ENCODE peak calls at places on chromosomes 12 and 14, in five cellular contexts. T is neural crest cell, P is fibroblast of pulmonary artery, A is endothelial cell, Z is fibroblast of mammary gland. N is an unnamed sample.

GRCh38 chr12:120902846-120903381 is 1.2 kb downstream of the SPPL3 start:
- DNase-seq in T (no peak), P (no peak), A (no peak), Z (no peak), N (no peak)

GRCh38 chr12:131852551-131853299 is 24.5 kb downstream of the MMP17 start:
- DNase-seq in T (no peak), P (no peak), A (no peak), Z (no peak), N (no peak)

GRCh38 chr12:124867389-124867930 is 3.8 kb upstream of the SCARB1 start:
- DNase-seq in T (no peak), P (peak), A (no peak), Z (peak), N (no peak)

GRCh38 chr12:109277899-109278762 is 31.0 kb downstream of the FOXN4 start:
- DNase-seq in T (no peak), P (peak), A (no peak), Z (peak), N (no peak)

GRCh38 chr14:36724162-36724561 is 62.5 kb downstream of the PAX9 start:
- DNase-seq in T (no peak), P (no peak), A (no peak), Z (no peak), N (no peak)

GRCh38 chr12:124687695-124688301 is 120.4 kb upstream of the NCOR2 start:
- DNase-seq in T (no peak), P (peak), A (no peak), Z (no peak), N (peak)

GRCh38 chr14:65187421-65188049 is 85.2 kb upstream of the MAX start:
- DNase-seq in T (no peak), P (no peak), A (no peak), Z (no peak), N (no peak)

GRCh38 chr12:27190761-27191160 is 53.3 kb upstream of the STK38L start:
- DNase-seq in T (no peak), P (peak), A (no peak), Z (peak), N (no peak)

GRCh38 chr12:17591113-17591512 is 498.9 kb downstream of the RERGL start:
- DNase-seq in T (no peak), P (no peak), A (no peak), Z (no peak), N (no peak)

GRCh38 chr14:102227184-102227964 is 77.6 kb downstream of the MOK start:
- DNase-seq in T (no peak), P (no peak), A (no peak), Z (peak), N (no peak)

GRCh38 chr14:61475316-61475715 is 153.9 kb downstream of the PRKCH start:
- DNase-seq in T (no peak), P (peak), A (no peak), Z (peak), N (no peak)

GRCh38 chr12:105417732-105418131 is 87.2 kb downstream of the C12orf75 start:
- DNase-seq in T (no peak), P (no peak), A (no peak), Z (no peak), N (no peak)
- TF ChIP-seq CTCF in T (peak), P (no peak), A (no peak), Z (no peak), N (no peak)

DNA sequence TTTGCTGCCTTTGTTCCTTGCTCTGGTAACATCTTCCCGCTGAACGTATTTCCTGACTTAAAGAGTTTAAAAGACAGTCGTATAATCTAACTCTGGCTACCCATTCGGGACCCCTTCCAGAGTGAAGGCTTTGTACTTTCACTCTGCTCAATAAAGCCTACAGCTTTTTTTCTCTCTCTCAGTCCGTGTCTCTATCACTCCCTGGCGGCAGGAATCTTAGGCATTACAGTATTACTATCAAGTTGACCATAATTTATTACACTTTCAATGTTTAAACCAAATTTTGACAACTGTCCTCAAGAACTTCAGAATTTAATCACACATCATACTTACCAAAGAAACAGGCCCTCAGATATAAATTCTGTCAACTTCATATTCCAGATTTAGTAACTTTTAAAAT is 967.9 kb downstream of the FSCB start:
- DNase-seq in T (no peak), P (peak), A (peak), Z (peak), N (no peak)
- TF ChIP-seq CTCF in T (peak), P (peak), A (peak), Z (peak), N (peak)

GRCh38 chr14:34711169-34711568 is 3.2 kb downstream of the CFL2 start:
- DNase-seq in T (no peak), P (peak), A (no peak), Z (peak), N (no peak)
- TF ChIP-seq CTCF in T (no peak), P (no peak), A (no peak), Z (no peak), N (no peak)

GRCh38 chr14:55440385-55440784 is at the start of gene TBPL2:
- DNase-seq in T (no peak), P (no peak), A (no peak), Z (no peak), N (no peak)
- TF ChIP-seq CTCF in T (peak), P (peak), A (no peak), Z (no peak), N (no peak)

GRCh38 chr12:74391283-74391682 is 146.4 kb upstream of the ATXN7L3B start:
- DNase-seq in T (no peak), P (no peak), A (no peak), Z (no peak), N (no peak)
- TF ChIP-seq CTCF in T (no peak), P (no peak), A (no peak), Z (no peak), N (no peak)

N was measured in heart left ventricle.